ENCODE peak calls at places on chromosomes 1 and 21, in eight cellular contexts. A is Karpas-422, T is adrenal gland, L is stomach, C is body of pancreas, B is DND-41, P is left lung, K is hepatocyte. G is an unnamed sample. For H3K36me3 and H3K27me3, the result is how much of the 10 kb centered on the place peaks cover.

GRCh38 chr1:42931911-42932422 is 26.7 kb downstream of the SLC2A1 start:
- DNase-seq in L (peak), P (peak), B (peak), A (no peak), T (no peak), K (no peak), C (peak), G (no peak)

GRCh38 chr21:18026359-18026758 is 207.2 kb upstream of the C21orf91 start:
- DNase-seq in P (no peak), B (no peak), K (no peak), C (no peak), L (no peak), A (no peak), T (no peak), G (no peak)

GRCh38 chr1:184621262-184621661 is 133.4 kb downstream of the EDEM3 start:
- DNase-seq in P (no peak), B (no peak), C (no peak), L (no peak), A (no peak), T (no peak), K (no peak), G (no peak)

GRCh38 chr1:23480187-23481025 is 3.6 kb downstream of the ASAP3 start:
- DNase-seq in A (peak), P (no peak), K (no peak), B (no peak), L (no peak), C (no peak), T (no peak), G (no peak)

GRCh38 chr1:243598433-243598832 is 251.6 kb downstream of the AKT3 start:
- DNase-seq in B (peak), T (no peak), A (no peak), P (no peak), C (no peak), L (no peak), K (no peak), G (no peak)

GRCh38 chr21:29342394-29342957 is 43.8 kb downstream of the BACH1 start:
- DNase-seq in K (no peak), B (no peak), C (peak), P (peak), L (no peak), A (no peak), T (peak), G (no peak)

GRCh38 chr1:155646307-155646706 is 36.3 kb downstream of the MSTO1 start:
- DNase-seq in K (no peak), T (no peak), L (no peak), B (no peak), P (no peak), A (peak), C (no peak), G (no peak)

GRCh38 chr1:203424285-203424684 is 51.3 kb upstream of the PRELP start:
- DNase-seq in A (no peak), C (no peak), L (no peak), B (no peak), P (no peak), T (no peak), K (no peak), G (no peak)

GRCh38 chr1:222390181-222390580 is 157.7 kb downstream of the HHIPL2 start:
- DNase-seq in C (no peak), K (no peak), A (no peak), L (no peak), T (no peak), P (no peak), B (no peak), G (no peak)

GRCh38 chr1:38953433-38953860 is 11.8 kb upstream of the RHBDL2 start:
- DNase-seq in P (no peak), K (no peak), T (no peak), L (no peak), B (no peak), C (no peak), A (no peak), G (no peak)

GRCh38 chr1:227886503-227886961 is 61.2 kb downstream of the WNT9A start:
- DNase-seq in C (no peak), A (no peak), T (peak), K (peak), P (peak), B (no peak), L (peak), G (no peak)

GRCh38 chr1:83693409-83694126 is 305.4 kb downstream of the TTLL7 start:
- DNase-seq in L (no peak), T (no peak), K (peak), B (no peak), P (no peak), C (no peak), A (no peak), G (no peak)

GRCh38 chr1:68330391-68330790 is 98.1 kb upstream of the WLS start:
- DNase-seq in T (no peak), C (no peak), P (no peak), B (no peak), A (no peak), L (no peak), K (no peak), G (no peak)

GRCh38 chr1:116075981-116076380 is 35.2 kb upstream of the MAB21L3 start:
- DNase-seq in P (no peak), T (no peak), B (no peak), K (peak), A (no peak), L (no peak), C (no peak), G (peak)

GRCh38 chr21:14229399-14229798 is 13.4 kb downstream of the RBM11 start:
- DNase-seq in A (no peak), K (no peak), T (no peak), L (no peak), B (no peak), P (no peak), C (no peak), G (no peak)

GRCh38 chr1:246565751-246566127 is 322 bp downstream of the TFB2M start:
- DNase-seq in B (no peak), L (no peak), K (no peak), C (no peak), A (no peak), P (no peak), T (no peak), G (peak)

GRCh38 chr1:193417945-193418744 is 231.7 kb upstream of the B3GALT2 start:
- DNase-seq in K (no peak), T (no peak), A (no peak), B (peak), C (no peak), P (no peak), L (no peak), G (no peak)

DNA sequence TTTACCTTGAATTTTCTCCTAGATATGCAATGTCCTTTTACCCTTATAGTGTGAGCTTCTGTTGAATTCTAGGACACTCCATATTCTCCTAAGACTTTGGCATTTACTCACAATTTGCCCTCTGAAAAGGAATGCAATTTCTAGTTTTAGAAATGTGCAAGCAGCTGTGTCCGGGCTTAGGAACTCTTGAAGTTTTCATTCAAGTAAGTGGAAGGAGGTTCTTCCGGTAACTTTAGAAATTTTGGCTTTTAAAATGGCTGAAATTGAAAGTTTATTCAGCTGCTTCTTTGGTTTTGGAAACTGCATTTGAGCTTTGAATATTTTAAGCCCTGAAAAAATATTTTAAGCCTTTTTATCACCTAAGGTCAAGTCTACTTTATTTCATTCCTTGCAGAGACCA is 56.2 kb downstream of the DPH5 start:
- DNase-seq in L (no peak), K (no peak), B (no peak), C (no peak), A (no peak), P (no peak), T (no peak), G (no peak)
- H3K36me3 ChIP-seq in L (under half), K (under half), B (half or more), C (under half), A (under half), P (under half), T (under half), G (under half)

DNA sequence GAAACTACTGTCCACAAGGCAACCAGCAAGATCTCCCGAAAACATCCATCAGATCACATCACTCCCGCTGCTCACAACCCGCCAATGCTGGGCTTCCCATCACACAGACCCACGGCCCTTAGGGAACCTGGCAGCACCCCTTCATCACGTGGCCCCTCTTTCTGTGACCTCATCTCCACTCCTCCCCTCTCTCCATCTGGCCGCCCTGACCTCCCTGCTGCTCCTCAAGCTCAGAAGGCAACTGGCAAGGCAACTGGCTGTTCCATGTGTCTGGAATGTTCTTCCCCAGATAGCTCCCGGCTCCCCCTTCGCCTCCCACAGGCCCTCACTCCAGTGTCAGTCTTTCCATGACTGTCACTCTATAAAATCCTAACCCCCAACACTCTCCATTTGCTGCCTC is 113.0 kb upstream of the ERG start:
- DNase-seq in C (no peak), P (no peak), K (no peak), B (no peak), T (no peak), A (no peak), L (no peak), G (no peak)
- H3K27me3 ChIP-seq in C (under half), P (under half), K (under half), B (under half), T (under half), A (under half), L (under half), G (under half)

GRCh38 chr1:70222716-70223235 is 1.6 kb downstream of the SRSF11 start:
- DNase-seq in B (no peak), K (no peak), A (no peak), C (no peak), L (no peak), P (no peak), T (no peak), G (no peak)

GRCh38 chr1:70224954-70225353 is 3.8 kb downstream of the SRSF11 start:
- DNase-seq in C (no peak), B (no peak), K (no peak), A (no peak), L (no peak), P (no peak), T (no peak), G (no peak)

GRCh38 chr1:70221241-70222077 is at the start of gene SRSF11:
- DNase-seq in T (peak), K (peak), C (peak), L (peak), B (peak), A (peak), P (peak), G (peak)

GRCh38 chr1:70231474-70231873 is 10.3 kb downstream of the SRSF11 start:
- DNase-seq in L (no peak), K (no peak), P (no peak), A (no peak), C (no peak), T (no peak), B (no peak), G (no peak)

DNA sequence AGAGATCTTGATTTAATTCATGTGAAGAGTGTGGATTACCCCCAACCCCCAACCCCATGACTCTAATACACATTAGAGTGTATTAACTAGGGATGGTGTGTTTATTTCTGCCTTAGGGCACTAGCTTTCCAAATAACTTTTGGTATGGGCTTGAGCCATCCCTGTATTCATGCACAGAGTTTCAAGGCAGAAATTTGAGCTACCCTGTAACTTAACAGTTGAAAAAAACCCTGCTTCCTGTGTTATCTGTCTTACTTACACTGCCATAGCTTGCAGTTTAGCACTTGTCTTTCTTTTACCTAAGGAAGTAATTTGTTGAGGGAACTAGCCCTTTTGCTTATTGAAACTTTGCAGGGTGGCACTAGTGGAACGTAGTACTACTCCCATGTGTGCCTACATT is 6.3 kb downstream of the SRSF11 start:
- DNase-seq in B (no peak), K (no peak), C (no peak), P (no peak), T (no peak), L (no peak), A (no peak), G (no peak)
- H3K36me3 ChIP-seq in B (half or more), K (under half), C (under half), P (under half), T (under half), L (half or more), A (half or more), G (under half)

GRCh38 chr1:205472737-205473565 is 17.1 kb upstream of the BLACAT1 start:
- DNase-seq in B (no peak), C (no peak), L (no peak), P (no peak), A (no peak), T (no peak), K (no peak), G (no peak)
- H3K27me3 ChIP-seq in B (under half), C (under half), L (under half), P (under half), A (under half), T (under half), K (under half), G (under half)

DNA sequence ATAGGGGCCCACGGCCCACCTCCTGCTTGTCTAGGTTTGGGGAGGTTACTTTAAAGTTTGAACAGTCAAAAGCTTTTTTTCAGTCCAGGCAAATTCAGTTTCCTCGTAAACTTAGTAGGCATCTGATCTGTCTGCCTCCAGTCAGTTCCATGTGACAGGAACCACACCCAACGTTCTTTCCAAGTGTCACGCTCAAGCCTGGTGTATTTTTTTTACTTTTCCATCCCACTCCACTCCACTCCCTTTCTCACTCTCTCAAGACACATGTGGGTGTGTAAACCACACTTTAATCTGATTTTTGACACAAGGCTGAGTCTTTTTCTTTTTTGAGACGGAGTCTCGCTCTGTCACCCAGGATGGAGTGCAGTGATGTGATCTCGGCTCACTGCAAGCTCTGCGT is 60.3 kb upstream of the GPR153 start:
- DNase-seq in P (no peak), K (no peak), B (no peak), C (no peak), L (no peak), A (no peak), T (no peak), G (no peak)
- H3K36me3 ChIP-seq in P (under half), K (under half), B (half or more), C (under half), L (under half), A (under half), T (under half), G (under half)

GRCh38 chr1:22179197-22179803 is 36.4 kb upstream of the WNT4 start:
- DNase-seq in B (no peak), C (no peak), T (no peak), P (no peak), L (no peak), K (no peak), A (no peak), G (no peak)
- H3K27me3 ChIP-seq in B (under half), C (under half), T (under half), P (under half), L (under half), K (under half), A (under half), G (under half)

GRCh38 chr1:119924948-119925898 is 28.9 kb upstream of the ADAM30 start:
- DNase-seq in C (no peak), B (no peak), A (no peak), P (no peak), L (no peak), T (no peak), K (no peak), G (no peak)

GRCh38 chr1:119929643-119930310 is 33.5 kb upstream of the ADAM30 start:
- DNase-seq in P (no peak), T (no peak), K (no peak), L (no peak), A (no peak), C (no peak), B (no peak), G (no peak)

DNA sequence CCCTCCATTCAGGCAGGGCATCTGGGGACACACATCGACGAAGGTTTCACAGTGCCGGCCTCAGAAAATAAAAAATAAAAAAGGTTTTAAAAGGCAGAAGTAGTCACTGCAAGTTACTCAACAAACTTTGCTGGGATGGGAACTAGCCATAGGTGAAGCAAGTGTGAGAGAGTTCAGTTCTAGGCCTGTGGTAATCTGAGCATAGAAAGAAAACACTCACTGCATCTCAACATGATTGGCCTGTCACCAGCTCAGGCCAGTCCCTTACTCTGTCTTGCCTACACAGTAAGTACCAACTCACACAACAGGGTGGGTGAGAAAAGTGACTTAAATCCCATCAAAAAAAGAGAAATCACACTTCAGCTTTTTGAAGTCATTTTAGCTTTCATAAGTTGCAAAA is 30.2 kb upstream of the ADAM30 start:
- DNase-seq in A (no peak), B (no peak), P (no peak), T (no peak), K (no peak), C (no peak), L (no peak), G (no peak)
- H3K36me3 ChIP-seq in A (under half), B (half or more), P (under half), T (under half), K (under half), C (under half), L (half or more), G (under half)

DNA sequence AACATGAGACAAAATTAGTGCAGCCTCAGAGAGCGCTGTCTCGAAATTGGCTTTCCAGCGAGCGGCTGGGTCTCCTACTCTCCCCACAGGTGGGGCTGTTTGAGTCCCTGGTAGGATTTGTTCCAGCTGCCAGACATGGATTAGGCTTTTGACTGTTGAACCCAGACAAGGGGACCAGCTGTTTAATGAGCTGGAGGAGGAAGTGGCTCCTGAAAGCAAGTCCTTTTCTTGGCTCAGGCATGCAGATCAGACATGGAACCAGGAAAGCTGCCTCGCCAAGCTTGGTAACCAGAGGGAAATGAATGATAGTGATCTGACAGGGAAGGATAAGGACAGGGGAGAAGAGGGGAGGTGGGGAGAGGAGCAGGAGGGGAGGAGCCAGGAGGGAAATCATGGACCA is 69.7 kb downstream of the UBIAD1 start:
- DNase-seq in L (no peak), K (no peak), T (no peak), C (no peak), P (no peak), B (no peak), A (no peak), G (no peak)
- H3K27me3 ChIP-seq in L (under half), K (under half), T (under half), C (under half), P (under half), B (under half), A (under half), G (under half)

DNA sequence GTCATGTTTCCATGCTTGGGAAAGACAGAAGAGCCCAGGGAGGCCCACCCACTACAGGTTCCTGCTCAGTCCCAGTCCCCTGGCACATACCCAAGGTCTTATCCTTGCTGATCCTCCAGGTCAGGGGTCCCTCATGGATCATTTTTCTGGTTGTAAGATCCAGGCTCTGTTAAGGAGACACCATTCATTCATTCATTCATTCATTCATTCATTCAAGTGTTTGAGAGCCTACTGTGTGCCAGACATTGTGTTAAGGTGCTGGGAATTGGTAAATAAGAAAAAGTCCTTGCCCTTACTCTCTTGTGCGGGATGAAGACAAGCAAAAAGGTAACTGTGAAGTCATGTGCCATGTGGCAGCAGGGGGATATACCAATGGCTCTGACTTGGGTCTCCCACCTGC is 23.8 kb downstream of the LRRC71 start:
- DNase-seq in B (no peak), C (no peak), A (no peak), K (no peak), P (no peak), T (no peak), L (no peak), G (no peak)
- H3K36me3 ChIP-seq in B (under half), C (under half), A (under half), K (under half), P (under half), T (under half), L (half or more), G (under half)

DNA sequence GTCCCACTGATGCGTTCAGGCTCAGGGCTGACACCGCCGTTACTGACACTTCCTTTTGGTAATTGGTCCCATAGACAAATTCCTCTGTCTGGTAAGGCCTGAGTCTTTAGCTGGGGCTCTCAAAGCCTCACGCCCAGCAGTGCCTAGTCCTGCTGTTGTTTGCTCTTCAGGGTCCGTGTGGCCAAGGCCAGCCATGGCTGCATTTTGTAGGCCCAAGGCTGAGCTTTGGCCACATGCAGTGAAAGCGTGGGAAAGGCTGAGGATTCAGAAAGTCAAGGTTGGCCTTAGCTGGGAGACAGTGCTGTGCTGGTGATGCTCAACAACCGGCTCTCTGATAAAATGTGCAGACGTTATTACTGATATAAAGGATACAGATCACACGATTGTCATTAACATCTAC is 63.5 kb upstream of the C1orf174 start:
- DNase-seq in A (no peak), L (no peak), T (no peak), K (no peak), P (no peak), B (no peak), C (no peak), G (no peak)
- H3K27me3 ChIP-seq in A (under half), L (under half), T (under half), K (under half), P (under half), B (under half), C (under half), G (under half)

G was measured in Caco-2.